ENCODE peak calls at places on chromosomes 3 and 15, in five cellular contexts. N, D, I, J and X are unnamed samples.

GRCh38 chr3:144466114-144466513 is 494.5 kb downstream of the DIPK2A start:
- DNase-seq in N (no peak), D (no peak), I (no peak), J (no peak), X (no peak)

GRCh38 chr15:88131937-88132336 is 124.6 kb downstream of the NTRK3 start:
- DNase-seq in N (no peak), D (no peak), I (no peak), J (no peak), X (no peak)

GRCh38 chr3:49415931-49416601 is 3.8 kb downstream of the TCTA start:
- DNase-seq in N (no peak), D (no peak), I (no peak), J (no peak), X (no peak)

GRCh38 chr15:92924216-92924615 is 24.1 kb downstream of the CHD2 start:
- DNase-seq in N (no peak), D (no peak), I (no peak), J (no peak), X (no peak)

GRCh38 chr3:52670621-52671521 is 14.8 kb downstream of the PBRM1 start:
- DNase-seq in N (no peak), D (no peak), I (peak; percentile 100), J (no peak), X (peak; percentile 49)

GRCh38 chr3:195806211-195806915 is 5.4 kb downstream of the MUC4 start:
- DNase-seq in N (no peak), D (peak; percentile 43), I (no peak), J (no peak), X (no peak)

GRCh38 chr3:194779729-194780224 is 94.1 kb downstream of the FAM43A start:
- DNase-seq in N (no peak), D (no peak), I (no peak), J (peak; percentile 59), X (peak; percentile 49)

GRCh38 chr15:20355256-20355868 is 186.2 kb downstream of the GOLGA6L6 start:
- DNase-seq in N (no peak), D (peak; percentile 50), I (no peak), J (peak; percentile 86), X (no peak)

GRCh38 chr15:31352283-31352880 is 25.7 kb downstream of the KLF13 start:
- DNase-seq in N (no peak), D (no peak), I (peak; percentile 4), J (peak; percentile 86), X (no peak)

GRCh38 chr15:85005744-85006143 is 24.1 kb downstream of the PDE8A start:
- DNase-seq in N (no peak), D (no peak), I (no peak), J (no peak), X (no peak)

GRCh38 chr3:8712871-8713360 is 20.7 kb upstream of the CAV3 start:
- DNase-seq in N (no peak), D (no peak), I (no peak), J (no peak), X (no peak)
- TF ChIP-seq POLR2A in N (no peak), D (no peak), I (no peak), J (no peak), X (no peak)

GRCh38 chr3:156816794-156817741 is 9.1 kb upstream of the LEKR1 start:
- DNase-seq in N (peak; percentile 77), D (peak; percentile 79), I (peak; percentile 90), J (peak; percentile 96), X (peak; percentile 33)
- TF ChIP-seq POLR2A in N (no peak), D (no peak), I (peak; percentile 69), J (no peak), X (peak; percentile 33)

GRCh38 chr3:71064288-71064975 is 519.1 kb downstream of the FOXP1 start:
- DNase-seq in N (peak; percentile 66), D (no peak), I (peak; percentile 68), J (no peak), X (peak; percentile 25)
- TF ChIP-seq POLR2A in N (peak; percentile 12), D (no peak), I (peak; percentile 71), J (no peak), X (peak; percentile 34)

GRCh38 chr3:185335799-185336198 is 27.1 kb upstream of the MAP3K13 start:
- DNase-seq in N (no peak), D (no peak), I (peak; percentile 72), J (no peak), X (peak; percentile 54)
- TF ChIP-seq POLR2A in N (no peak), D (no peak), I (no peak), J (no peak), X (no peak)

DNA sequence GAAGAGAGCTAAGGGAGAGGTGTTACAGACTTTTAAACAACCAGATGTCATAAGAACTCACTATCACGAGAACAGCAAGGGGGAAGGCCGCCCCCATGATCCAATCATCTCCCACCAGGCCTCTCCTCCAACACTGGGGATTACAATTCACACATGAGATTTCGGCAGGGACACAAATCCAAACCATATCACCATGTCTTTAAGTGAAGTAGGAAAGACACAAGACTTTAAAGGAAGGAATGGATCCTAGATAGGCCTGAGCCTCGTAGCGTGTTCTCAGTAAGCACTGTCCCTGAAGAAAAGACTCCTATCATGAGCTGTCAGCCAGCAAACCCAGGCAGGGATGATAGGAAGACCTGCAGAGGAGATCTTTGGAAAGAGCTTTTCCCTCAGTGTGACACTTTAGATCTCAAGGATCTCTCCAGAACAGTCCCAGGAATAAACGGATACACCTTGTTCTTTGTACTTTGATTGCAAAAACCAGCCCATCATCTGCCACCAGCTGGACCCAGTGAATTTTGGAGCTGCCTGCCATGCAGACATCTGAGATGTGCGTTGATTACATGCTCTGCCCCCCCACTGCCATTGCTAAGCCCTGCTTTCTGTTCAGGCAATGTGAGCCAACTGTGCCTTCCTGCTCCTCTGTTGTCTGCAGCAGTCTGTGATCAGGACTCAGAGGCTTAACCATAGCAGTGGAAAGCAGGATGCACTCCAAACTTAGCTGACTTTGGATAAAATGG is 15.3 kb upstream of the RPS27L start:
- DNase-seq in N (no peak), D (no peak), I (no peak), J (no peak), X (no peak)
- TF ChIP-seq POLR2A in N (no peak), D (no peak), I (no peak), J (no peak), X (no peak)

GRCh38 chr3:170809021-170809974 is 60.7 kb downstream of the RPL22L1 start:
- DNase-seq in N (peak; percentile 39), D (no peak), I (peak; percentile 83), J (no peak), X (no peak)
- TF ChIP-seq POLR2A in N (no peak), D (no peak), I (no peak), J (no peak), X (no peak)

GRCh38 chr15:90930861-90931629 is 1.3 kb downstream of the HDDC3 start:
- DNase-seq in N (no peak), D (no peak), I (no peak), J (no peak), X (no peak)

GRCh38 chr15:90933310-90933709 is 961 bp upstream of the HDDC3 start:
- DNase-seq in N (no peak), D (no peak), I (no peak), J (no peak), X (no peak)

GRCh38 chr15:90932660-90932991 is 277 bp upstream of the HDDC3 start:
- DNase-seq in N (no peak), D (no peak), I (no peak), J (no peak), X (no peak)

GRCh38 chr15:90929709-90930019 is 2.7 kb downstream of the HDDC3 start:
- DNase-seq in N (no peak), D (no peak), I (no peak), J (no peak), X (no peak)

GRCh38 chr15:90931737-90932659 is at the start of gene HDDC3:
- DNase-seq in N (peak; percentile 92), D (peak; percentile 89), I (peak; percentile 76), J (peak; percentile 98), X (peak; percentile 70)
- TF ChIP-seq POLR2A in N (peak; percentile 38), D (peak; percentile 56), I (no peak), J (no peak), X (peak; percentile 65)